ENCODE peak calls at places on chromosomes 11 and 22, in six cellular contexts. M, R, O, C, J and I are unnamed samples.

GRCh38 chr11:26583550-26583949 is 11.5 kb upstream of the MUC15 start:
- DNase-seq in O (no peak), M (peak), J (no peak), R (no peak), C (no peak), I (no peak)

GRCh38 chr11:22192642-22193347 is at the start of gene ANO5:
- DNase-seq in O (peak), C (peak), J (no peak), R (peak), M (peak), I (peak)

GRCh38 chr11:11416917-11417316 is 63.9 kb upstream of the CSNK2A3 start:
- DNase-seq in C (no peak), R (peak), M (no peak), O (no peak), J (no peak), I (no peak)

GRCh38 chr11:68302256-68303054 is 9.9 kb upstream of the LRP5 start:
- DNase-seq in M (peak), O (no peak), C (peak), R (no peak), J (no peak), I (no peak)

GRCh38 chr22:23104109-23104971 is 34.0 kb downstream of the GNAZ start:
- DNase-seq in R (no peak), J (no peak), C (no peak), M (no peak), O (no peak), I (no peak)

GRCh38 chr11:10637629-10638028 is 55.9 kb downstream of the IRAG1 start:
- DNase-seq in O (no peak), R (no peak), M (no peak), C (no peak), J (no peak), I (no peak)

GRCh38 chr11:124592627-124593026 is 18.6 kb upstream of the PANX3 start:
- DNase-seq in J (no peak), R (no peak), C (no peak), M (no peak), O (no peak), I (no peak)

GRCh38 chr11:122879785-122880184 is 2.8 kb upstream of the JHY start:
- DNase-seq in R (no peak), M (peak), O (no peak), J (no peak), C (peak), I (peak)

GRCh38 chr22:48808038-48808960 is 1019.4 kb downstream of the BRD1 start:
- DNase-seq in R (no peak), C (no peak), O (no peak), M (no peak), J (no peak), I (no peak)

GRCh38 chr22:46966495-46966845 is 204.0 kb downstream of the TBC1D22A start:
- DNase-seq in C (no peak), O (no peak), J (no peak), M (no peak), R (no peak), I (no peak)

GRCh38 chr22:33018232-33018864 is 39.8 kb downstream of the SYN3 start:
- DNase-seq in J (peak), C (no peak), M (peak), R (peak), O (peak), I (peak)

GRCh38 chr11:64276653-64277431 is 7.6 kb downstream of the BAD start:
- DNase-seq in C (no peak), R (peak), J (no peak), M (no peak), O (no peak), I (no peak)

GRCh38 chr22:21726650-21727049 is 8.9 kb downstream of the YPEL1 start:
- DNase-seq in M (peak), R (no peak), C (peak), J (peak), O (peak), I (no peak)

GRCh38 chr11:134406264-134407185 is 5.5 kb downstream of the B3GAT1 start:
- DNase-seq in C (no peak), J (no peak), R (no peak), O (no peak), M (no peak), I (no peak)